ENCODE peak calls at places on chromosomes 6 and 20, in four cellular contexts. P is EL, G is fibroblast of lung, M is NCI-H524 treated with DMSO at 0.1 percent for 48 hours. B is an unnamed sample.

GRCh38 chr20:51460163-51460562 is 82.4 kb downstream of the NFATC2 start:
- DNase-seq in P (no peak), G (no peak), M (no peak), B (no peak)

GRCh38 chr6:7203939-7204338 is 96.2 kb downstream of the RREB1 start:
- DNase-seq in P (no peak), G (no peak), M (no peak), B (no peak)

GRCh38 chr6:43089874-43090556 is 13.9 kb downstream of the PTK7 start:
- DNase-seq in P (no peak), M (no peak), G (peak), B (no peak)

GRCh38 chr20:62616728-62617621 is 25.3 kb upstream of the SLCO4A1 start:
- DNase-seq in P (peak), M (no peak), G (peak), B (peak)

GRCh38 chr20:17226410-17227198 is at the start of gene PCSK2:
- DNase-seq in P (peak), G (peak), M (peak), B (no peak)

GRCh38 chr6:34273242-34273805 is 24.5 kb upstream of the SMIM29 start:
- DNase-seq in G (peak), P (peak), M (no peak), B (no peak)

GRCh38 chr20:35151739-35152138 is 4.6 kb upstream of the EDEM2 start:
- DNase-seq in G (no peak), P (no peak), M (no peak), B (no peak)

GRCh38 chr6:109783245-109783990 is 92.3 kb downstream of the FIG4 start:
- DNase-seq in P (no peak), G (no peak), M (no peak), B (no peak)

GRCh38 chr20:62704341-62704948 is 4.2 kb upstream of the NTSR1 start:
- DNase-seq in P (peak), M (peak), G (peak), B (no peak)

GRCh38 chr20:16846011-16846410 is 97.9 kb downstream of the OTOR start:
- DNase-seq in P (no peak), G (peak), M (no peak), B (no peak)

GRCh38 chr6:140059947-140060346 is 685.5 kb upstream of the CITED2 start:
- DNase-seq in M (no peak), P (peak), G (peak), B (no peak)

GRCh38 chr6:5104667-5105066 is 19.5 kb downstream of the PPP1R3G start:
- DNase-seq in P (no peak), M (no peak), G (no peak), B (no peak)

GRCh38 chr20:829531-829930 is 4.0 kb upstream of the FAM110A start:
- DNase-seq in P (peak), M (no peak), G (peak), B (no peak)

GRCh38 chr6:43871284-43871683 is 101.3 kb downstream of the VEGFA start:
- DNase-seq in M (no peak), G (no peak), P (no peak), B (no peak)

GRCh38 chr6:24909281-24910216 is 26.2 kb downstream of the RIPOR2 start:
- DNase-seq in P (no peak), M (no peak), G (no peak), B (no peak)

GRCh38 chr20:25859649-25860530 is 163.2 kb upstream of the ZNF337 start:
- DNase-seq in P (peak), G (peak), M (peak), B (peak)

GRCh38 chr6:113632220-113632864 is 224.8 kb upstream of the MARCKS start:
- DNase-seq in P (peak), G (peak), M (no peak), B (no peak)

GRCh38 chr20:33732166-33732970 is 572 bp downstream of the ZNF341 start:
- DNase-seq in M (peak), P (no peak), G (peak), B (peak)

GRCh38 chr20:1979116-1979778 is 14.6 kb downstream of the PDYN start:
- DNase-seq in G (no peak), M (no peak), P (no peak), B (no peak)

GRCh38 chr6:45545416-45545815 is 167.7 kb upstream of the SUPT3H start:
- DNase-seq in M (no peak), G (no peak), P (no peak), B (no peak)

GRCh38 chr6:45206793-45207492 is 121.2 kb upstream of the RUNX2 start:
- DNase-seq in G (no peak), P (no peak), M (no peak), B (no peak)

GRCh38 chr20:57582432-57583288 is 21.8 kb downstream of the PCK1 start:
- DNase-seq in M (no peak), G (peak), P (no peak), B (no peak)

GRCh38 chr6:152057832-152058498 is 250.5 kb downstream of the ESR1 start:
- DNase-seq in P (no peak), G (no peak), M (no peak), B (no peak)

GRCh38 chr6:44642870-44643522 is 255.5 kb downstream of the CDC5L start:
- DNase-seq in P (no peak), G (peak), M (no peak), B (no peak)

GRCh38 chr6:148128014-148128730 is 214.5 kb upstream of the SASH1 start:
- DNase-seq in G (no peak), M (no peak), P (no peak), B (no peak)

GRCh38 chr20:13260620-13261279 is 39.7 kb downstream of the ISM1 start:
- DNase-seq in M (no peak), G (no peak), P (no peak), B (no peak)

GRCh38 chr6:42993445-42993844 is 9.1 kb downstream of the PPP2R5D start:
- DNase-seq in P (peak), M (no peak), G (no peak), B (no peak)

B was measured in CD8-positive, alpha-beta memory T cell.